ENCODE peak calls at places on chromosomes 6 and 20, in four cellular contexts. A, K, Y and W are unnamed samples.

GRCh38 chr20:48149887-48150286 is 364.6 kb upstream of the SULF2 start:
- DNase-seq in K (no peak), A (no peak), Y (no peak), W (no peak)

GRCh38 chr20:7375905-7376304 is 564.4 kb downstream of the HAO1 start:
- DNase-seq in A (peak), K (peak), Y (no peak), W (no peak)

GRCh38 chr6:2915150-2915549 is 12.0 kb upstream of the SERPINB9 start:
- DNase-seq in A (no peak), Y (no peak), K (no peak), W (no peak)

GRCh38 chr20:43383026-43383795 is 74.5 kb upstream of the SRSF6 start:
- DNase-seq in Y (no peak), A (no peak), K (peak), W (no peak)

GRCh38 chr20:35953411-35954199 is 697 bp downstream of the SCAND1 start:
- DNase-seq in Y (peak), A (peak), K (peak), W (peak)

GRCh38 chr6:148239777-148240462 is 102.7 kb upstream of the SASH1 start:
- DNase-seq in K (no peak), A (no peak), Y (no peak), W (no peak)

GRCh38 chr20:43914697-43915208 is at the start of gene TOX2:
- DNase-seq in A (no peak), Y (no peak), K (peak), W (peak)

GRCh38 chr6:166998256-166999144 is 697 bp upstream of the CEP43 start:
- DNase-seq in A (peak), Y (peak), K (no peak), W (no peak)

GRCh38 chr6:33082702-33083101 is 6.9 kb downstream of the HLA-DPB1 start:
- DNase-seq in K (peak), A (peak), Y (peak), W (peak)

GRCh38 chr6:157946865-157947532 is 34.7 kb upstream of the SYNJ2 start:
- DNase-seq in K (peak), Y (no peak), A (peak), W (peak)

GRCh38 chr20:53365676-53366075 is 228.0 kb downstream of the ZNF217 start:
- DNase-seq in A (no peak), K (no peak), Y (no peak), W (no peak)

GRCh38 chr20:60632420-60633262 is 619.4 kb upstream of the CDH4 start:
- DNase-seq in A (no peak), K (no peak), Y (no peak), W (no peak)

GRCh38 chr20:35129647-35130069 is 17.5 kb downstream of the EDEM2 start:
- DNase-seq in A (no peak), Y (no peak), K (peak), W (no peak)

GRCh38 chr6:167405778-167406532 is 81.1 kb downstream of the TTLL2 start:
- DNase-seq in K (no peak), A (no peak), Y (no peak), W (no peak)

GRCh38 chr20:48422242-48422960 is 405.4 kb downstream of the PREX1 start:
- DNase-seq in A (no peak), K (no peak), Y (no peak), W (no peak)

GRCh38 chr6:15479761-15480160 is 183.1 kb downstream of the DTNBP1 start:
- DNase-seq in Y (no peak), A (no peak), K (no peak), W (peak)

GRCh38 chr20:2065111-2065510 is 36.5 kb upstream of the STK35 start:
- DNase-seq in Y (no peak), K (no peak), A (no peak), W (no peak)

GRCh38 chr6:140921366-140922226 is 1211.1 kb upstream of the GJE1 start:
- DNase-seq in Y (no peak), K (peak), A (peak), W (peak)

GRCh38 chr6:72328775-72329174 is 293.1 kb upstream of the KCNQ5 start:
- DNase-seq in K (no peak), A (no peak), Y (no peak), W (peak)

GRCh38 chr6:437042-437402 is 45.5 kb downstream of the IRF4 start:
- DNase-seq in K (no peak), A (no peak), Y (no peak), W (peak)

GRCh38 chr6:57013501-57013900 is 33.0 kb upstream of the KIAA1586 start:
- DNase-seq in K (peak), Y (no peak), A (no peak), W (peak)

GRCh38 chr6:90233994-90234393 is 62.6 kb downstream of the BACH2 start:
- DNase-seq in K (no peak), Y (no peak), A (no peak), W (no peak)

GRCh38 chr20:47799116-47799715 is 13.9 kb upstream of the SULF2 start:
- DNase-seq in A (no peak), Y (no peak), K (peak), W (no peak)

GRCh38 chr20:59788196-59788735 is 145.2 kb downstream of the SYCP2 start:
- DNase-seq in Y (no peak), A (no peak), K (no peak), W (no peak)

GRCh38 chr6:22253955-22254655 is 42.7 kb downstream of the PRL start:
- DNase-seq in Y (no peak), A (no peak), K (no peak), W (no peak)

GRCh38 chr6:156660389-156660788 is 116.8 kb upstream of the ARID1B start:
- DNase-seq in K (no peak), Y (no peak), A (no peak), W (no peak)

GRCh38 chr6:109183109-109183508 is 87.8 kb downstream of the CEP57L1 start:
- DNase-seq in Y (no peak), A (no peak), K (no peak), W (no peak)

GRCh38 chr6:1388927-1389790 is at the start of gene FOXF2:
- DNase-seq in K (peak), A (no peak), Y (no peak), W (peak)

GRCh38 chr6:40148882-40149573 is 214.8 kb upstream of the MOCS1 start:
- DNase-seq in A (peak), Y (no peak), K (no peak), W (no peak)

GRCh38 chr20:8568068-8568467 is 436.0 kb downstream of the PLCB1 start:
- DNase-seq in A (no peak), Y (no peak), K (peak), W (no peak)

GRCh38 chr6:138590796-138591709 is 91.8 kb upstream of the NHSL1 start:
- DNase-seq in A (peak), Y (no peak), K (peak), W (peak)

GRCh38 chr6:154380733-154381132 is 24.1 kb upstream of the IPCEF1 start:
- DNase-seq in A (no peak), K (no peak), Y (no peak), W (no peak)

GRCh38 chr6:90537027-90537426 is 49.8 kb downstream of the MAP3K7 start:
- DNase-seq in Y (no peak), A (no peak), K (peak), W (peak)

GRCh38 chr6:162706236-162706635 is 21.3 kb downstream of the PRKN start:
- DNase-seq in Y (no peak), A (no peak), K (peak), W (no peak)